ENCODE peak calls at places on chromosome X, in six cellular contexts. T, F, K, S, Q and O are unnamed samples.

GRCh38 chrX:15985937-15986336 is 131.3 kb upstream of the AP1S2 start:
- DNase-seq in Q (no peak), S (no peak), F (no peak), K (no peak), T (no peak), O (peak)

GRCh38 chrX:41779058-41779564 is 55.1 kb downstream of the GPR82 start:
- DNase-seq in Q (peak), F (no peak), T (peak), S (no peak), K (peak), O (no peak)

GRCh38 chrX:39811391-39811790 is 286.4 kb downstream of the BCOR start:
- DNase-seq in S (no peak), T (no peak), Q (no peak), K (no peak), F (no peak), O (no peak)

GRCh38 chrX:139086243-139086642 is 374.7 kb upstream of the FGF13 start:
- DNase-seq in Q (no peak), K (no peak), F (no peak), T (no peak), S (no peak), O (no peak)

GRCh38 chrX:41621236-41621651 is 67.5 kb upstream of the GPR34 start:
- DNase-seq in T (peak), Q (no peak), F (peak), K (peak), S (no peak), O (peak)

GRCh38 chrX:118823263-118824172 is at the start of gene ZCCHC12:
- DNase-seq in Q (peak), K (peak), T (peak), F (peak), S (no peak), O (peak)

GRCh38 chrX:11470231-11470630 is 177.0 kb downstream of the AMELX start:
- DNase-seq in Q (no peak), F (no peak), K (peak), S (no peak), T (no peak), O (no peak)

GRCh38 chrX:115023139-115023538 is 5.7 kb upstream of the IL13RA2 start:
- DNase-seq in T (no peak), K (peak), S (no peak), F (peak), Q (no peak), O (no peak)

GRCh38 chrX:10158279-10158939 is 1.6 kb downstream of the CLCN4 start:
- DNase-seq in S (no peak), F (no peak), K (peak), T (peak), Q (no peak), O (no peak)

GRCh38 chrX:2503591-2504500 is 3.1 kb upstream of the DHRSX start:
- DNase-seq in K (no peak), F (no peak), T (no peak), S (no peak), Q (no peak), O (no peak)

GRCh38 chrX:150036641-150037040 is 98.3 kb upstream of the EOLA2 start:
- DNase-seq in T (no peak), Q (no peak), F (no peak), K (no peak), S (no peak), O (no peak)

GRCh38 chrX:10106801-10107200 is 50.0 kb upstream of the CLCN4 start:
- DNase-seq in T (no peak), F (no peak), S (no peak), K (no peak), Q (no peak), O (no peak)

GRCh38 chrX:136203438-136203837 is 47.8 kb downstream of the MAP7D3 start:
- DNase-seq in T (no peak), F (no peak), S (no peak), Q (no peak), K (no peak), O (no peak)

GRCh38 chrX:40663880-40664630 is 16.7 kb upstream of the CXorf38 start:
- DNase-seq in K (peak), T (no peak), S (no peak), F (peak), Q (no peak), O (no peak)

GRCh38 chrX:36950495-36951253 is 57.5 kb upstream of the FAM47C start:
- DNase-seq in K (no peak), T (no peak), Q (no peak), S (no peak), F (no peak), O (no peak)

GRCh38 chrX:10414106-10414824 is 206.1 kb downstream of the MID1 start:
- DNase-seq in F (no peak), Q (no peak), T (no peak), K (no peak), S (no peak), O (no peak)

GRCh38 chrX:5976332-5976731 is 252.3 kb downstream of the NLGN4X start:
- DNase-seq in K (no peak), T (no peak), Q (no peak), S (no peak), F (no peak), O (no peak)

GRCh38 chrX:120790118-120790517 is 85.5 kb downstream of the CT47B1 start:
- DNase-seq in S (peak), K (peak), Q (peak), T (peak), F (peak), O (peak)

GRCh38 chrX:111041018-111041462 is 55.0 kb upstream of the PAK3 start:
- DNase-seq in T (no peak), S (no peak), Q (peak), K (no peak), F (no peak), O (peak)

GRCh38 chrX:46770817-46771163 is 11.9 kb upstream of the SLC9A7 start:
- DNase-seq in Q (no peak), K (peak), T (no peak), S (no peak), F (no peak), O (no peak)

GRCh38 chrX:23931149-23931604 is 23.4 kb downstream of the CXorf58 start:
- DNase-seq in K (no peak), S (no peak), Q (no peak), F (no peak), T (no peak), O (peak)

GRCh38 chrX:72569786-72570185 is 2.9 kb downstream of the HDAC8 start:
- DNase-seq in Q (no peak), K (peak), S (no peak), T (no peak), F (no peak), O (no peak)

GRCh38 chrX:102546818-102547493 is 30.4 kb upstream of the TMSB15A start:
- DNase-seq in Q (no peak), S (no peak), F (no peak), T (no peak), K (no peak), O (no peak)

GRCh38 chrX:8692886-8693285 is 39.1 kb downstream of the ANOS1 start:
- DNase-seq in F (no peak), T (no peak), Q (no peak), K (peak), S (no peak), O (no peak)

GRCh38 chrX:7120578-7121219 is 26.8 kb upstream of the STS start:
- DNase-seq in T (no peak), S (no peak), F (no peak), Q (peak), K (peak), O (no peak)

GRCh38 chrX:96909291-96909690 is 25.6 kb downstream of the RPA4 start:
- DNase-seq in F (no peak), T (no peak), S (no peak), K (peak), Q (no peak), O (no peak)

GRCh38 chrX:136210243-136210642 is 41.0 kb downstream of the MAP7D3 start:
- DNase-seq in K (no peak), Q (no peak), F (no peak), T (no peak), S (no peak), O (peak)

GRCh38 chrX:38768079-38768478 is 33.2 kb upstream of the MID1IP1 start:
- DNase-seq in K (peak), T (no peak), F (no peak), S (no peak), Q (no peak), O (peak)

GRCh38 chrX:17459008-17459407 is 84.0 kb downstream of the NHS start:
- DNase-seq in S (no peak), T (no peak), K (no peak), F (no peak), Q (no peak), O (no peak)

GRCh38 chrX:47218920-47219815 is 687 bp downstream of the CDK16 start:
- DNase-seq in K (peak), Q (no peak), T (peak), S (no peak), F (peak), O (peak)

GRCh38 chrX:112669834-112670233 is 9.9 kb downstream of the LHFPL1 start:
- DNase-seq in K (no peak), T (no peak), F (no peak), Q (no peak), S (no peak), O (no peak)

GRCh38 chrX:40908026-40908425 is 172.7 kb upstream of the MED14 start:
- DNase-seq in S (no peak), T (no peak), K (peak), Q (no peak), F (no peak), O (no peak)

GRCh38 chrX:138885886-138886285 is 174.4 kb upstream of the FGF13 start:
- DNase-seq in Q (no peak), S (no peak), K (no peak), T (no peak), F (no peak), O (no peak)

GRCh38 chrX:84153538-84153937 is 34.5 kb downstream of the RPS6KA6 start:
- DNase-seq in T (no peak), F (no peak), S (no peak), Q (no peak), K (no peak), O (no peak)

GRCh38 chrX:82161195-82161594 is 959.3 kb downstream of the SH3BGRL start:
- DNase-seq in Q (no peak), T (no peak), K (no peak), F (no peak), S (no peak), O (no peak)

GRCh38 chrX:66142351-66142750 is 21.7 kb upstream of the HEPH start:
- DNase-seq in F (no peak), K (no peak), S (no peak), T (no peak), Q (no peak), O (peak)

DNA sequence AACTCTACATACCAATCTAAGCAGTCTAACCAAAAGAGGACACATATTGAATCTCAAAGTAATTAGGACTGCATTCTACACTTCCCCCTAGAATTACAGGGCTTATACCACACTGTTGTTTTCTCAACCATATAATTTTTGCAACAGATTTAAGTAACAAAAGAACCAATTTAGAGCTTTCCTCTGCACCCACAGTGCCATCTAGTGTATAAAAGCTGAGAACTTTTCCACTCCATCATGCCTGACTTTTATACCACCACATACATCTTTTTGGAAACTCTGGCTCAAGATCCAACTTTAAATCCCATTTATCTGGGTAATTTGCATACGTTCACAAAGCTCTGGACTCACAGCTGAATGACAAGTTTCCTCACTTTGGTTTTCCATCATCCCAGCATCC is 99.5 kb downstream of the EFHC2 start:
- DNase-seq in S (no peak), K (peak), Q (no peak), T (no peak), F (peak), O (peak)
- TF ChIP-seq MYC in S (no peak), K (no peak), Q (no peak), T (no peak), F (no peak), O (no peak)

GRCh38 chrX:19344207-19344534 is 444 bp downstream of the PDHA1 start:
- DNase-seq in F (no peak), T (no peak), Q (no peak), S (no peak), K (peak), O (no peak)

GRCh38 chrX:19344661-19345060 is 934 bp downstream of the PDHA1 start:
- DNase-seq in T (no peak), K (peak), F (no peak), S (no peak), Q (no peak), O (peak)

GRCh38 chrX:19342331-19342906 is 1.3 kb upstream of the PDHA1 start:
- DNase-seq in F (peak), T (no peak), S (no peak), Q (no peak), K (no peak), O (peak)

GRCh38 chrX:19343085-19343461 is 654 bp upstream of the PDHA1 start:
- DNase-seq in K (no peak), T (no peak), F (peak), Q (peak), S (no peak), O (no peak)

DNA sequence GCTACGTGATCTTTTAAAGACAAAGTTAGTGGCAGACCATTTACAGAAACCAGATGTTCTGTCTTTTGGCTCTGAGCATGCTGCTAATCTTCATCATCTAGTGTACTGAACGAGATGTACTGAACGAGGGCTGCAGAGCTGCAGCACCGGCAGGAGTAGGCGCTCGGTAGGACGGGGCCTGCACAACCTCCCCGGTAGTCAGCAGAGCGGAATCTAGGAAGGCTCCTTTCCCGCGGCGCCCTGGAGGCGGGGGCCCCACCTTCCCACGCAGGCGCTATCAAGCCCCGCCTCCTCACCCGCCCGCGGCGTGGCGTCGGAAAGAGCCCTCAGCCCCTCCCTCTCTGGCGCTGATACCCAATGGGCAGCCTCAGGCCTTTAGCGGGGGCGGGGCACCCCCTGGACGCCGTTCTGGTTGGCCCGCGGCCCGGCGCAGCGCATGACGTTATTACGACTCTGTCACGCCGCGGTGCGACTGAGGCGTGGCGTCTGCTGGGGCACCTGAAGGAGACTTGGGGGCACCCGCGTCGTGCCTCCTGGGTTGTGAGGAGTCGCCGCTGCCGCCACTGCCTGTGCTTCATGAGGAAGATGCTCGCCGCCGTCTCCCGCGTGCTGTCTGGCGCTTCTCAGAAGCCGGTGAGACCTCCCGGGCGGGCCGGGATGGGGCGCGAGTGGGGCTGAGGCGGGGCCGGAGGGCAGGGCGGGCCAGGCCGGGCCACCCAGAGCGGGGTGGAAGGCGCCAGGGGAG is at the start of gene PDHA1:
- DNase-seq in K (peak), F (peak), T (peak), Q (peak), S (peak), O (peak)
- TF ChIP-seq POLR2A in K (peak), F (peak), T (peak), Q (peak), S (peak), O (peak)

GRCh38 chrX:124641737-124642491 is 295.6 kb downstream of the SH2D1A start:
- DNase-seq in S (no peak), F (peak), K (no peak), T (no peak), Q (no peak), O (peak)
- TF ChIP-seq MYC in S (no peak), F (no peak), K (no peak), T (no peak), Q (no peak), O (no peak)

DNA sequence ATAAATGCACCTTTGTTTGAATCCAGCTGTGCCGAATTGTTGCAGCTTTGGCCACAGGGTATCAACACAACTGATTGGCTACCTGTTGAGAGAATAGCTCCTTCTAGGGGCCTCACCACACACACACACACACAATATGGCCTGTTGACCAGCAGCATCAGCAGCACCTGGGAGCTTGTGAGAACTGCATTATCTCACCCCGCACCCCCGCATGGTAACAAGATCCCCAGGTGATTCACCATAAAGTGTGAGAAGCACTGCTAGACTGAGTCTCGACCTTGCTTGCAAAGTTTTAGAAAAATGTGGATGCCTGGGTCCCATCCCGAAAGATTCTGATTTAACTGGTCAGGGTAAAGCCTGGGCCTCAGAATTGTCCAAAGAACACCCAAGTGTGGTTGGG is 176.9 kb upstream of the PRPS2 start:
- DNase-seq in T (no peak), K (no peak), F (no peak), Q (no peak), S (no peak), O (no peak)
- TF ChIP-seq POLR2A in T (no peak), K (no peak), F (no peak), Q (no peak), S (no peak), O (no peak)

GRCh38 chrX:103839404-103839803 is 7.3 kb upstream of the RAB9B start:
- DNase-seq in F (no peak), Q (no peak), T (no peak), K (no peak), S (no peak), O (no peak)
- TF ChIP-seq MYC in F (no peak), Q (no peak), T (no peak), K (no peak), S (no peak), O (no peak)

GRCh38 chrX:155314260-155314659 is 20.2 kb downstream of the CLIC2 start:
- DNase-seq in S (no peak), Q (no peak), T (no peak), F (no peak), K (no peak), O (no peak)
- TF ChIP-seq POLR2A in S (no peak), Q (no peak), T (no peak), F (no peak), K (no peak), O (no peak)